ENCODE peak calls at places on chromosomes 3 and 15, in ten cellular contexts. One of them, this sample, is unnamed.

GRCh38 chr3:85360742-85361387 is 402.1 kb downstream of the CADM2 start:
- DNase-seq in MM.1S: peak
- DNase-seq in IMR-90: peak
- DNase-seq in GM23338: peak
- DNase-seq in HL-60: no peak
- DNase-seq in neural progenitor cell: peak
- DNase-seq in heart right ventricle: no peak
- DNase-seq in RWPE1: peak
- DNase-seq in brain microvascular endothelial cell: peak
- DNase-seq in psoas muscle: no peak
- DNase-seq in this sample: no peak

GRCh38 chr3:168859574-168859973 is 763.9 kb upstream of the GOLIM4 start:
- DNase-seq in RWPE1: no peak
- DNase-seq in heart right ventricle: no peak
- DNase-seq in neural progenitor cell: no peak
- DNase-seq in brain microvascular endothelial cell: no peak
- DNase-seq in IMR-90: no peak
- DNase-seq in psoas muscle: no peak
- DNase-seq in MM.1S: no peak
- DNase-seq in HL-60: no peak
- DNase-seq in GM23338: no peak
- DNase-seq in this sample: no peak

GRCh38 chr3:168073842-168074311 is 21.8 kb downstream of the GOLIM4 start:
- DNase-seq in brain microvascular endothelial cell: no peak
- DNase-seq in MM.1S: no peak
- DNase-seq in IMR-90: no peak
- DNase-seq in neural progenitor cell: no peak
- DNase-seq in HL-60: no peak
- DNase-seq in heart right ventricle: no peak
- DNase-seq in GM23338: no peak
- DNase-seq in RWPE1: no peak
- DNase-seq in psoas muscle: no peak
- DNase-seq in this sample: no peak

GRCh38 chr3:131083190-131083863 is 56.6 kb downstream of the NEK11 start:
- DNase-seq in HL-60: no peak
- DNase-seq in IMR-90: no peak
- DNase-seq in GM23338: peak
- DNase-seq in MM.1S: peak
- DNase-seq in brain microvascular endothelial cell: no peak
- DNase-seq in heart right ventricle: peak
- DNase-seq in RWPE1: no peak
- DNase-seq in neural progenitor cell: peak
- DNase-seq in psoas muscle: peak
- DNase-seq in this sample: no peak

GRCh38 chr3:16516695-16517481 is 3.4 kb upstream of the RFTN1 start:
- DNase-seq in brain microvascular endothelial cell: no peak
- DNase-seq in psoas muscle: peak
- DNase-seq in IMR-90: peak
- DNase-seq in HL-60: no peak
- DNase-seq in GM23338: peak
- DNase-seq in neural progenitor cell: peak
- DNase-seq in heart right ventricle: no peak
- DNase-seq in RWPE1: peak
- DNase-seq in MM.1S: no peak
- DNase-seq in this sample: no peak

GRCh38 chr3:66413151-66413751 is 87.6 kb downstream of the LRIG1 start:
- DNase-seq in brain microvascular endothelial cell: peak
- DNase-seq in IMR-90: peak
- DNase-seq in heart right ventricle: no peak
- DNase-seq in GM23338: no peak
- DNase-seq in neural progenitor cell: no peak
- DNase-seq in HL-60: no peak
- DNase-seq in MM.1S: no peak
- DNase-seq in RWPE1: no peak
- DNase-seq in psoas muscle: peak
- DNase-seq in this sample: no peak

GRCh38 chr3:99808163-99808794 is 9.4 kb upstream of the CMSS1 start:
- DNase-seq in RWPE1: peak
- DNase-seq in psoas muscle: no peak
- DNase-seq in MM.1S: peak
- DNase-seq in heart right ventricle: no peak
- DNase-seq in IMR-90: peak
- DNase-seq in brain microvascular endothelial cell: peak
- DNase-seq in HL-60: peak
- DNase-seq in neural progenitor cell: peak
- DNase-seq in GM23338: peak
- DNase-seq in this sample: peak

GRCh38 chr15:89686522-89686921 is 4.0 kb downstream of the PEX11A start:
- DNase-seq in heart right ventricle: no peak
- DNase-seq in brain microvascular endothelial cell: no peak
- DNase-seq in GM23338: no peak
- DNase-seq in HL-60: no peak
- DNase-seq in neural progenitor cell: no peak
- DNase-seq in MM.1S: no peak
- DNase-seq in IMR-90: no peak
- DNase-seq in psoas muscle: no peak
- DNase-seq in RWPE1: no peak
- DNase-seq in this sample: no peak

GRCh38 chr15:53158995-53159394 is 368.9 kb upstream of the ONECUT1 start:
- DNase-seq in psoas muscle: no peak
- DNase-seq in IMR-90: no peak
- DNase-seq in neural progenitor cell: no peak
- DNase-seq in HL-60: no peak
- DNase-seq in brain microvascular endothelial cell: no peak
- DNase-seq in heart right ventricle: no peak
- DNase-seq in MM.1S: no peak
- DNase-seq in RWPE1: no peak
- DNase-seq in GM23338: no peak
- DNase-seq in this sample: no peak

GRCh38 chr3:88713233-88713691 is 394.2 kb upstream of the EPHA3 start:
- DNase-seq in brain microvascular endothelial cell: peak
- DNase-seq in heart right ventricle: no peak
- DNase-seq in HL-60: no peak
- DNase-seq in GM23338: no peak
- DNase-seq in neural progenitor cell: no peak
- DNase-seq in RWPE1: no peak
- DNase-seq in IMR-90: peak
- DNase-seq in psoas muscle: no peak
- DNase-seq in MM.1S: no peak
- DNase-seq in this sample: peak

GRCh38 chr15:33675246-33675645 is 293.1 kb upstream of the CHRM5 start:
- DNase-seq in heart right ventricle: no peak
- DNase-seq in GM23338: peak
- DNase-seq in brain microvascular endothelial cell: peak
- DNase-seq in HL-60: no peak
- DNase-seq in psoas muscle: no peak
- DNase-seq in RWPE1: peak
- DNase-seq in neural progenitor cell: peak
- DNase-seq in IMR-90: no peak
- DNase-seq in MM.1S: peak
- DNase-seq in this sample: no peak

GRCh38 chr3:169914321-169914720 is 2.9 kb downstream of the SAMD7 start:
- DNase-seq in IMR-90: peak
- DNase-seq in RWPE1: no peak
- DNase-seq in brain microvascular endothelial cell: peak
- DNase-seq in heart right ventricle: no peak
- DNase-seq in psoas muscle: no peak
- DNase-seq in MM.1S: no peak
- DNase-seq in GM23338: no peak
- DNase-seq in HL-60: no peak
- DNase-seq in neural progenitor cell: no peak
- DNase-seq in this sample: no peak

GRCh38 chr15:74399511-74400312 is 32.3 kb upstream of the CYP11A1 start:
- DNase-seq in HL-60: no peak
- DNase-seq in psoas muscle: no peak
- DNase-seq in neural progenitor cell: no peak
- DNase-seq in MM.1S: no peak
- DNase-seq in brain microvascular endothelial cell: peak
- DNase-seq in RWPE1: no peak
- DNase-seq in GM23338: no peak
- DNase-seq in heart right ventricle: no peak
- DNase-seq in IMR-90: peak
- DNase-seq in this sample: no peak

GRCh38 chr3:138440596-138440995 is 6.2 kb downstream of the ESYT3 start:
- DNase-seq in RWPE1: no peak
- DNase-seq in MM.1S: no peak
- DNase-seq in heart right ventricle: no peak
- DNase-seq in psoas muscle: no peak
- DNase-seq in GM23338: no peak
- DNase-seq in neural progenitor cell: no peak
- DNase-seq in IMR-90: peak
- DNase-seq in HL-60: no peak
- DNase-seq in brain microvascular endothelial cell: peak
- DNase-seq in this sample: peak

GRCh38 chr15:25848769-25849430 is 14.2 kb downstream of the ATP10A start:
- DNase-seq in RWPE1: no peak
- DNase-seq in HL-60: no peak
- DNase-seq in psoas muscle: no peak
- DNase-seq in heart right ventricle: no peak
- DNase-seq in GM23338: peak
- DNase-seq in neural progenitor cell: peak
- DNase-seq in brain microvascular endothelial cell: no peak
- DNase-seq in IMR-90: no peak
- DNase-seq in MM.1S: no peak
- DNase-seq in this sample: no peak

GRCh38 chr3:186815490-186815889 is 9.2 kb upstream of the RFC4 start:
- DNase-seq in IMR-90: peak
- DNase-seq in MM.1S: no peak
- DNase-seq in heart right ventricle: no peak
- DNase-seq in neural progenitor cell: no peak
- DNase-seq in brain microvascular endothelial cell: peak
- DNase-seq in GM23338: no peak
- DNase-seq in RWPE1: no peak
- DNase-seq in HL-60: no peak
- DNase-seq in psoas muscle: no peak
- DNase-seq in this sample: no peak

GRCh38 chr15:73029003-73029527 is 23.2 kb upstream of the NEO1 start:
- DNase-seq in IMR-90: no peak
- DNase-seq in GM23338: no peak
- DNase-seq in neural progenitor cell: no peak
- DNase-seq in RWPE1: no peak
- DNase-seq in HL-60: no peak
- DNase-seq in heart right ventricle: no peak
- DNase-seq in MM.1S: peak
- DNase-seq in brain microvascular endothelial cell: no peak
- DNase-seq in psoas muscle: no peak
- DNase-seq in this sample: no peak

GRCh38 chr3:71692139-71692538 is 33.1 kb downstream of the EIF4E3 start:
- DNase-seq in psoas muscle: no peak
- DNase-seq in brain microvascular endothelial cell: no peak
- DNase-seq in neural progenitor cell: no peak
- DNase-seq in HL-60: no peak
- DNase-seq in RWPE1: no peak
- DNase-seq in IMR-90: no peak
- DNase-seq in GM23338: no peak
- DNase-seq in heart right ventricle: no peak
- DNase-seq in MM.1S: no peak
- DNase-seq in this sample: no peak
- H3K27ac ChIP-seq in psoas muscle: no peak
- H3K27ac ChIP-seq in brain microvascular endothelial cell: no peak
- H3K27ac ChIP-seq in neural progenitor cell: no peak
- H3K27ac ChIP-seq in HL-60: no peak
- H3K27ac ChIP-seq in RWPE1: no peak
- H3K27ac ChIP-seq in IMR-90: no peak
- H3K27ac ChIP-seq in GM23338: no peak
- H3K27ac ChIP-seq in heart right ventricle: no peak
- H3K27ac ChIP-seq in MM.1S: no peak
- H3K27ac ChIP-seq in this sample: no peak

DNA sequence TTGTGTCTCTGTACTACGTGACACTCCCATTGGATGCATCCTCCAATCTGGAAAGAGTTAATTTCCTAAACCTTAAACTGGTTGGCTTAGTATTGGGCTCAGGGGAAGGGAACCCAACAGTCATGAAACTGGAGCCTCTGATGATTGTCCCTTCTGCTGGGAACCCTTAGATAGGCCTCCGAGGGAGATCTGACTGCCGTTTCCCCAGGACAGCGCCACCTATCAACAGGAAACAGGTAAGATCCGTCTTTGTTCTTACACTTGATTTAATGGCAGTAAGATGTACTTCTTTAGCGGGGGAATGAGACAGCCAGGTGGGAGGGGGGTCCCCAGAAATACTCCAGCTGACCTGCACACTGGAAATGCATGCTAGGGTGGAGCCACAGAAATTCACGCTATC is 1749.6 kb downstream of the SI start:
- DNase-seq in GM23338: peak
- DNase-seq in IMR-90: no peak
- DNase-seq in psoas muscle: no peak
- DNase-seq in neural progenitor cell: peak
- DNase-seq in brain microvascular endothelial cell: no peak
- DNase-seq in HL-60: no peak
- DNase-seq in heart right ventricle: no peak
- DNase-seq in RWPE1: no peak
- DNase-seq in MM.1S: no peak
- DNase-seq in this sample: no peak
- TF ChIP-seq CTCF in GM23338: peak
- TF ChIP-seq CTCF in IMR-90: no peak
- TF ChIP-seq CTCF in psoas muscle: no peak
- TF ChIP-seq CTCF in neural progenitor cell: peak
- TF ChIP-seq CTCF in brain microvascular endothelial cell: no peak
- TF ChIP-seq CTCF in HL-60: no peak
- TF ChIP-seq CTCF in heart right ventricle: no peak
- TF ChIP-seq CTCF in RWPE1: no peak
- TF ChIP-seq CTCF in MM.1S: no peak
- TF ChIP-seq CTCF in this sample: no peak

GRCh38 chr3:124831631-124832184 is 55.5 kb downstream of the ITGB5 start:
- DNase-seq in brain microvascular endothelial cell: no peak
- DNase-seq in heart right ventricle: no peak
- DNase-seq in GM23338: no peak
- DNase-seq in RWPE1: no peak
- DNase-seq in IMR-90: no peak
- DNase-seq in MM.1S: no peak
- DNase-seq in neural progenitor cell: no peak
- DNase-seq in psoas muscle: no peak
- DNase-seq in HL-60: no peak
- DNase-seq in this sample: no peak
- H3K27ac ChIP-seq in brain microvascular endothelial cell: peak
- H3K27ac ChIP-seq in heart right ventricle: no peak
- H3K27ac ChIP-seq in GM23338: peak
- H3K27ac ChIP-seq in RWPE1: no peak
- H3K27ac ChIP-seq in IMR-90: no peak
- H3K27ac ChIP-seq in MM.1S: no peak
- H3K27ac ChIP-seq in neural progenitor cell: no peak
- H3K27ac ChIP-seq in psoas muscle: no peak
- H3K27ac ChIP-seq in HL-60: no peak
- H3K27ac ChIP-seq in this sample: no peak

GRCh38 chr3:146770881-146771280 is 165.7 kb upstream of the PLSCR5 start:
- DNase-seq in RWPE1: no peak
- DNase-seq in IMR-90: no peak
- DNase-seq in brain microvascular endothelial cell: no peak
- DNase-seq in psoas muscle: no peak
- DNase-seq in HL-60: no peak
- DNase-seq in heart right ventricle: no peak
- DNase-seq in MM.1S: no peak
- DNase-seq in GM23338: no peak
- DNase-seq in neural progenitor cell: no peak
- DNase-seq in this sample: no peak

GRCh38 chr3:146772211-146772743 is 167.1 kb upstream of the PLSCR5 start:
- DNase-seq in brain microvascular endothelial cell: no peak
- DNase-seq in MM.1S: no peak
- DNase-seq in GM23338: no peak
- DNase-seq in HL-60: no peak
- DNase-seq in psoas muscle: peak
- DNase-seq in neural progenitor cell: no peak
- DNase-seq in IMR-90: no peak
- DNase-seq in heart right ventricle: peak
- DNase-seq in RWPE1: no peak
- DNase-seq in this sample: no peak

GRCh38 chr3:146770301-146770700 is 165.2 kb upstream of the PLSCR5 start:
- DNase-seq in RWPE1: no peak
- DNase-seq in IMR-90: no peak
- DNase-seq in psoas muscle: no peak
- DNase-seq in MM.1S: no peak
- DNase-seq in heart right ventricle: no peak
- DNase-seq in GM23338: no peak
- DNase-seq in brain microvascular endothelial cell: no peak
- DNase-seq in HL-60: no peak
- DNase-seq in neural progenitor cell: no peak
- DNase-seq in this sample: no peak
- TF ChIP-seq CTCF in RWPE1: no peak
- TF ChIP-seq CTCF in IMR-90: no peak
- TF ChIP-seq CTCF in psoas muscle: no peak
- TF ChIP-seq CTCF in MM.1S: no peak
- TF ChIP-seq CTCF in heart right ventricle: no peak
- TF ChIP-seq CTCF in GM23338: no peak
- TF ChIP-seq CTCF in brain microvascular endothelial cell: no peak
- TF ChIP-seq CTCF in HL-60: no peak
- TF ChIP-seq CTCF in neural progenitor cell: no peak
- TF ChIP-seq CTCF in this sample: no peak